ENCODE peak calls at places on chromosomes 5 and 9, in four cellular contexts. V is HepG2, Y is GM12878, B is K562. F is an unnamed sample.

GRCh38 chr5:122313001-122313402 is 965 bp downstream of the SNCAIP start:
- DNase-seq in Y (no peak), V (no peak), B (no peak), F (no peak)

GRCh38 chr9:83062011-83062652 is 810 bp downstream of the RASEF start:
- DNase-seq in B (no peak), Y (no peak), V (no peak), F (peak)

GRCh38 chr5:95822408-95823240 is at the start of gene GLRX:
- DNase-seq in B (peak), Y (no peak), V (peak), F (peak)

GRCh38 chr5:115594343-115595047 is 7.8 kb downstream of the TICAM2 start:
- DNase-seq in V (no peak), B (no peak), Y (no peak), F (no peak)

GRCh38 chr5:1139806-1140187 is 27.9 kb upstream of the SLC12A7 start:
- DNase-seq in V (no peak), B (no peak), Y (no peak), F (no peak)

GRCh38 chr9:130385257-130385656 is 59.5 kb upstream of the ASS1 start:
- DNase-seq in B (no peak), Y (no peak), V (no peak), F (no peak)

GRCh38 chr9:124839612-124840299 is 13.5 kb upstream of the WDR38 start:
- DNase-seq in Y (no peak), V (peak), B (peak), F (peak)

GRCh38 chr5:39394946-39395345 is 29.8 kb downstream of the DAB2 start:
- DNase-seq in Y (no peak), B (no peak), V (no peak), F (no peak)

GRCh38 chr5:129905467-129906176 is 1.4 kb downstream of the CHSY3 start:
- DNase-seq in B (no peak), V (no peak), Y (no peak), F (no peak)

GRCh38 chr5:169071-169727 is 22.1 kb upstream of the LRRC14B start:
- DNase-seq in Y (no peak), V (no peak), B (no peak), F (no peak)

GRCh38 chr5:159463590-159464321 is 133.5 kb upstream of the IL12B start:
- DNase-seq in Y (no peak), B (no peak), V (peak), F (no peak)

GRCh38 chr9:35790385-35791291 is 753 bp upstream of the NPR2 start:
- DNase-seq in V (peak), Y (no peak), B (peak), F (peak)

GRCh38 chr9:35792826-35793225 is 1.4 kb downstream of the NPR2 start:
- DNase-seq in V (no peak), Y (no peak), B (no peak), F (no peak)

GRCh38 chr9:35790025-35790384 is 1.4 kb upstream of the NPR2 start:
- DNase-seq in V (no peak), B (no peak), Y (no peak), F (no peak)

GRCh38 chr9:35792044-35792813 is 838 bp downstream of the NPR2 start:
- DNase-seq in B (no peak), V (no peak), Y (no peak), F (no peak)

DNA sequence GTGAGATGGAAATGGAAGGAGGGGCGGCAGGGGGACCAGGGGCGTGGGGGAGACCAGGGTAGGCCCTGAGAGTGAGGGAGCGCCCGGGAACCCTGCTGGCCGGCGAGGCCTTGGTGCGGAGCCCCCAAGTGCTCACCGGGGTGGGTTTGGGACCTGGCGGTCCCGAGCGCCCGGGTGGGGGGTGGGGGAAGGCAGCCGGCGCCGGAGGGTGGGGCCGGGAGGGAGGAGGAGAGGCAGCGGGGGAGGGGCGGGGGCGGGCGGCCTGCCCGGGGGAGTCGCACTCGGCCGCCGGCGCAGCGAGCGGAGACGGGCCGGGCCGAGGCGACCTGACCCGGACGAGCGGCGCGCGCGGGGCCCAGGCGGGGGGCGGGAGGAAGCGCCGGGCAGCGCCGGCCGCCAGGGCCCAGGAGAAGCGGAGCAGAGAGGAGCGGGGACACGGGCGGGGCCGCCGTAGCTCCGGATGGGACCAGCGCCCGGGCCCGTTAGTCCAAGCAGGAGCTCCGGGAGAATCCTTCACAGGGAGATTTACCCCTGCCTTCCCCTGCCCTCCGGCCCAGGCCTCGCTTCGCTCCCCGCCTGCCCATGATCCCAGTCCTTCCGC is at the start of gene NPR2:
- DNase-seq in V (no peak), Y (no peak), B (no peak), F (peak)
- TF ChIP-seq CBX5 in V (no peak), Y (no peak), B (no peak), F (no peak)

GRCh38 chr5:37495668-37496067 is 116.5 kb downstream of the WDR70 start:
- DNase-seq in B (no peak), Y (no peak), V (no peak), F (no peak)
- TF ChIP-seq RAD21 in B (no peak), Y (no peak), V (no peak), F (no peak)

GRCh38 chr9:21831841-21832509 is 29.5 kb downstream of the MTAP start:
- DNase-seq in B (no peak), V (no peak), Y (peak), F (no peak)
- TF ChIP-seq CBX5 in B (no peak), V (no peak), Y (peak), F (no peak)

DNA sequence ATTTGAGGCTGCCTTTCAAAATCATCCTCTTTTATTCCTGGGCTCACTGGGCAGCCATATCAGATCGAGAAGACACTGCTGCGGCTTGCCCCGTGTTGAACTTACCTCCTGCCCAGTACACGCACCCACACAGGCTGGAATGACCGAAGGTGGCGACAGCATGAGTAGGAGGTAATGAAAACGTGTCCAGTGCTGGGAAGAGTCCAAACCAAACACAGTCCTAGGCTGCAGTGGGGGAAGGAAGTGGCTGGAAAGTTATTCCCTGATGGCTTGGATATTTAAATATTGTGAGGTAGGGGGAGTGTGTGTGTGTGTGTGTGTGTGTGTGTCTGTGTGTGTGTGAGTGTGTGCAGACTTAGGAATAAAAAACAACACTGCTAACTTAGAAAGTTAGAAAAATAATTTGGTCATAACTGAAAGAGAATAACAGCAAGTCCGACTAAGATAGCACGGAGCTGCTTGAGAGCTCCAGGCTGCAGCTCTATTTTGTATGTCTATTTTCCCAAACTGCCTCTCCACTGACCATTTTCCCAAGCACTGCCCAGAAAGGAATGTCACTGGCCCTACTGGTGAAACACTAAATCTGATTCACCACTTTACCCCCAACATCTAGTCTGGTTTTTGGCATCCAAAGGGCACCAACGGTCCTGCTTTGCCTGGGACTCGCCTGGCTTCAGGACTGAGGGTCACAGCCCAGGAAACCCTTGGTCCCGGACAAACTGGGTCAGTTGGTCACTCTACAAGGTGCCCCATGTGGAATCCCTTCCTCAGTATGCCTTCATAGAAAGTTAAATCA is 41.2 kb downstream of the ANKH start:
- DNase-seq in V (no peak), Y (no peak), B (no peak), F (no peak)
- TF ChIP-seq RAD21 in V (no peak), Y (no peak), B (no peak), F (no peak)

DNA sequence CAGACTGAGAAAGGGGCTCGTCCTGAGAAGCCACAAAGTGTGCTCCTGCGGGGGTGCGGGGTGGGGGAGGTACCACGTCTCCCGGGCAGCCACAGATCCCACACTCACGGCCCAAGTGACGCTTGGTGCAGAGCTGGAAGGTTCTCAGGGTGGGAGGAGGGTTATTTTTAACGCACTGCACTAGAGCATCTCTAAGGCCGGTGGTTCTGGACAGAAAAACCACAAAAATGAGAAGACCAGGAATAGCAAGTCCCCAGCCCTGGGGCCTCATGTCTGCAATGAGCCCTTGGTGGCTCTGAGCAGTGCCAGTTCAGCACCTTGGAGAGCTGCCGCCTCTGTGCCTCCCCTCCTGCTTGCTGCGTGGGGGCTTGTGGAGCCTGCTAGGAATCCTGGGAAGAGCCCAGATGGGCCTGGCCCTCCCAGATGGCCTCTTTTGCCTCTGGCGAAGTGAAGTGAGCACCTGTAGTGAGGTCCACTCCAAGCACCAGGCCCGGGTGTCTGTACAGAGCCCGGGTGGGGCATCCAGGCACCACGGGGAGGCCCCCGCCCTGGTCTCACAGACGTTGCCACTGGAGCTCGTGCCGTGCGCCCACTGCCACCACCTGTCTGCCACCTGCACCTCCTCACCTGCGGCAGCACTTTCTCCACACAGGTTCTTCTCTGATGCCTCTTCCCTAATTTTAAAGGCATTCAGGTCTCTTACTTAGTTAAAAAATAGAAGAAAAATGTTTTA is 48.9 kb upstream of the CACNA1B start:
- DNase-seq in Y (no peak), V (no peak), B (peak), F (no peak)
- TF ChIP-seq CBX5 in Y (no peak), V (no peak), B (no peak), F (no peak)

GRCh38 chr9:129365196-129365595 is 187.1 kb upstream of the IER5L start:
- DNase-seq in Y (no peak), B (no peak), V (no peak), F (no peak)
- TF ChIP-seq RAD21 in Y (no peak), B (no peak), V (no peak), F (no peak)

GRCh38 chr9:113482991-113483675 is 19.6 kb downstream of the RGS3 start:
- DNase-seq in V (no peak), B (no peak), Y (no peak), F (no peak)

GRCh38 chr9:113483676-113484257 is 20.2 kb downstream of the RGS3 start:
- DNase-seq in V (no peak), Y (no peak), B (no peak), F (no peak)

GRCh38 chr9:113480612-113481011 is 17.1 kb downstream of the RGS3 start:
- DNase-seq in B (no peak), Y (no peak), V (no peak), F (no peak)

GRCh38 chr9:113481176-113481805 is 17.8 kb downstream of the RGS3 start:
- DNase-seq in V (no peak), Y (no peak), B (no peak), F (no peak)

DNA sequence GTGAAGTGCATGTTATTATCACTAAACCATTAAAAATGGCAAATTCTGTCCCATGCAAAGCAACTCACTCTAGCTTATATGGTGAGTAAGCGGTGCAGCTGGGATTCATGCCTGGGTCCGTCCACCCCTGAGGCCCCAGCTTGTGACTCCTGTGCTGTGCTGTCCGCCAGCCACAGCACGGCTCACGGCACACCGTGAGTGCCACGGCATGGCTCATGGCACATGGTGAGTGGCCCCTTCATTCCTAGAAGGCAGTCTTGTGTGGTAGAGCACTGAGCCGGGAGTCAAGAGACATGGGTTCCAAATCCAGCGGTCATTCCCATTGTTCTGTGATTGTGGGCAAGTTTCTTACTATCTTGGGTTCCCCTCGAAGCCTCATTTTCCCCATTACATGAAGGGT is 18.8 kb downstream of the RGS3 start:
- DNase-seq in B (no peak), Y (no peak), V (no peak), F (no peak)
- TF ChIP-seq CBX5 in B (no peak), Y (no peak), V (no peak), F (no peak)

DNA sequence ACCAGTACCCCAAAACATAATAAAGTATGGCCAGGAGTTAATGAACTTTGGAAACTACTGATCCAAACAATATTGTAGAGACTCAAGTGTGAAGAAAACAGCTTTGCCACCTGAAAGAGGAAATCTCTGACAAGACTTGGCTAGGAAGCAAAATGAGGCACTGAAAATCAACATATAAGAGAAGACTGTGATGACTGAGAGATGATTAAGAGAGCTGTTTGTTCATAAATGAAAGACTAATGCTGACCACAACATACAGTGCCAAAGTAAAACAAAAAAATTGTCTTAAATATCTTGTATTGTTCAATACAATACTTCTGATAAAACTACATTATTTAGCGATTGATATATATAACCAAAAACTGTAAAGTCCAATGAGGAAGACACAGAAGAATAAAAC is 7.2 kb downstream of the RC3H2 start:
- DNase-seq in B (no peak), V (no peak), Y (no peak), F (no peak)
- TF ChIP-seq RAD21 in B (no peak), V (no peak), Y (no peak), F (no peak)

F was measured in H1.